ENCODE peak calls at places on chromosome 10, in five cellular contexts. Y, C, G, T and B are unnamed samples.
A peak's percentile ranks its signal among the peaks of the same experiment; 100 is the strongest.

GRCh38 chr10:110208614-110209398 is 1.4 kb downstream of the MXI1 start:
- DNase-seq in Y (peak; percentile 57), C (peak; percentile 46), G (peak; percentile 48), T (no peak), B (peak; percentile 53)

GRCh38 chr10:17454181-17454800 is at the start of gene ST8SIA6:
- DNase-seq in Y (peak; percentile 51), C (peak; percentile 47), G (no peak), T (no peak), B (peak; percentile 56)

GRCh38 chr10:90930971-90931841 is 10.3 kb upstream of the ANKRD1 start:
- DNase-seq in Y (no peak), C (peak; percentile 85), G (peak; percentile 28), T (peak; percentile 96), B (peak; percentile 92)

GRCh38 chr10:124185074-124185473 is 91.7 kb upstream of the CHST15 start:
- DNase-seq in Y (no peak), C (no peak), G (no peak), T (no peak), B (no peak)

GRCh38 chr10:34723746-34724145 is 91.3 kb downstream of the PARD3 start:
- DNase-seq in Y (peak; percentile 65), C (peak; percentile 78), G (peak; percentile 47), T (no peak), B (peak; percentile 92)

GRCh38 chr10:130782467-130782866 is 529.1 kb downstream of the TCERG1L start:
- DNase-seq in Y (no peak), C (no peak), G (no peak), T (no peak), B (no peak)

GRCh38 chr10:62278461-62278910 is 9.8 kb upstream of the RTKN2 start:
- DNase-seq in Y (no peak), C (peak; percentile 11), G (no peak), T (peak; percentile 59), B (peak; percentile 31)

GRCh38 chr10:78255796-78256638 is 222.4 kb downstream of the RPS24 start:
- DNase-seq in Y (peak; percentile 21), C (peak; percentile 99), G (peak; percentile 52), T (peak; percentile 96), B (peak; percentile 95)

GRCh38 chr10:62816179-62817119 is at the start of gene EGR2:
- DNase-seq in Y (peak; percentile 95), C (peak; percentile 94), G (peak; percentile 92), T (peak; percentile 90), B (peak; percentile 97)

GRCh38 chr10:72061930-72062329 is 26.4 kb downstream of the SPOCK2 start:
- DNase-seq in Y (no peak), C (no peak), G (no peak), T (no peak), B (no peak)

GRCh38 chr10:86440874-86441838 is 74.6 kb upstream of the GRID1 start:
- DNase-seq in Y (no peak), C (peak; percentile 91), G (no peak), T (no peak), B (peak; percentile 91)

GRCh38 chr10:132938472-132939329 is 3.7 kb downstream of the CFAP46 start:
- DNase-seq in Y (no peak), C (no peak), G (no peak), T (no peak), B (peak; percentile 25)

GRCh38 chr10:12608761-12609160 is 259.4 kb downstream of the CAMK1D start:
- DNase-seq in Y (no peak), C (no peak), G (no peak), T (no peak), B (no peak)

GRCh38 chr10:84308481-84309304 is 19.7 kb upstream of the CCSER2 start:
- DNase-seq in Y (peak; percentile 66), C (peak; percentile 92), G (no peak), T (no peak), B (peak; percentile 80)

GRCh38 chr10:11318812-11319598 is 292.4 kb downstream of the USP6NL start:
- DNase-seq in Y (no peak), C (no peak), G (no peak), T (no peak), B (no peak)
- TF ChIP-seq CTCF in Y (no peak), C (no peak), G (no peak), T (no peak), B (no peak)

DNA sequence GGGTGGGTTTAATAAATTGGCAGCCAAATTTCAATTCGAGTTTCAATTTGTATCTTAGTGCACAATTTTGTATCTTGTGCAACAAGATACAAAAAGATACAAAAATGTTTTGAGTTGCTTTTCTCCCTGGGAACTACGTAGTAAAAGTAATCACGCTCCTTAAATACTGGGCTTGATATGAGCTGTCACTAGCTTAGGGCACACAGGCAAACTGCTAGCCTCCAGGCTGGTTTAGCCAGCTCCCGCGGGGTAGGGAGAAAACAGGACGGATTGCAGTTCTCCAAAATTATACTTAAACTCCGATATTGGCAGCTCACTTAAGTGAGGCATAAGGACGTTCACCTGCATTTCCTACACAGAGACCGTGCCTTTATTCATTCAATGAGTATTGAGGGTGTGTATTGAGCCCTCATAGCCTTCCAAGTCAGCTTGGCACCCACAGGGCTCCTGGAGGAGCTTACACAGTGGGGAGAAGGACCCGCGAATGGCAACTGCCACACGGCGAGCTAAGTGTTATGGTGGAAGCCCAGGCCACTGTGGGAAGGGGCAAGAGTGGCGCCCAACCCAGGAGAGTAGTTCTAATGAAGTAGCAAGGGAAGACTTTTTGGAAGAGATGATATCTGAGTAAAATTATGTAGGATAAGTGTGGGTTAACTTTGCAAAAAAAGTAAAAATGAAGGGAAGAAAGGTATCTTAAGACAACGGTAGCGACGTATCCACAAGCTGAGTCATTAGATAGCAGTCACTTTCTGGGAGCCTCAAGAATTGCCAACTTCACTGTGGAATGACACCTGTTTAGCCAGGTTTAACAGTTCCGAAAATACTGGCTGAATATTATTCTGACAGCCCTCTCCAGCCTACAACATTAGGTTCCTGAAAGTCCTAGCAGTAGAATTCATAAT is 1.6 kb upstream of the EPC1 start:
- DNase-seq in Y (no peak), C (no peak), G (no peak), T (peak; percentile 47), B (no peak)
- H3K4me3 ChIP-seq in Y (no peak overlapping the region), C (no peak overlapping the region), G (no peak overlapping the region), T (peak overlapping the region; percentile 96), B (no peak overlapping the region)

DNA sequence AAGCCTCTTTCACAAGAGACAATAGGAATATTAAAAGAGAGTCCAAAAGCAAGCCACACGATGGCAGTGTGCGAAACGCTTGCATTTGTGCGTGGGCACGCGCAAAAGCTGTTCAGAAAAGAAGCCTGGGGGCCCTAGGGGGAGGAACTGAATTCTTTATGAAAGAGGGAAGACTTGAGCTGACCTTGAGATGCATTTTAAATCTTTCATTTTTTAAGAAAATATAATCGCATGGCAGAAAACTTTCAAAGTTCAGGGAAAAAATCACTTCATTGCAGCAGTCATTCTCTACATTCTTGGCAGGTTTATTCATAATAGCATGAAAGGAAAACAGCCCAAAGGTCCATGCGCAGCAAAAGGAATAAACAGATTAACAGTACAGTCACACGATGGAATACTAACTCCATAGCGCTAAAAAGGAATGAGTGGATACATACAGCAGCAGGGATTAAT is 206.5 kb upstream of the PRKCQ start:
- DNase-seq in Y (no peak), C (peak; percentile 79), G (no peak), T (no peak), B (peak; percentile 44)
- TF ChIP-seq CTCF in Y (no peak), C (peak; percentile 63), G (no peak), T (no peak), B (peak; percentile 63)

GRCh38 chr10:119654540-119654939 is 3.4 kb downstream of the BAG3 start:
- DNase-seq in Y (peak; percentile 83), C (no peak), G (peak; percentile 55), T (peak; percentile 45), B (no peak)
- H3K4me3 ChIP-seq in Y (peak overlapping the region; percentile 10), C (no peak overlapping the region), G (no peak overlapping the region), T (peak overlapping the region; percentile 87), B (peak overlapping the region; percentile 96)

GRCh38 chr10:66627156-66627555 is 298.7 kb upstream of the LRRTM3 start:
- DNase-seq in Y (no peak), C (no peak), G (no peak), T (no peak), B (peak; percentile 20)
- TF ChIP-seq CTCF in Y (no peak), C (no peak), G (no peak), T (peak; percentile 42), B (peak; percentile 12)

GRCh38 chr10:5841965-5842364 is 28.7 kb upstream of the GDI2 start:
- DNase-seq in Y (no peak), C (no peak), G (no peak), T (no peak), B (no peak)

GRCh38 chr10:5843814-5844705 is 30.8 kb upstream of the GDI2 start:
- DNase-seq in Y (no peak), C (no peak), G (no peak), T (no peak), B (no peak)

GRCh38 chr10:5835446-5836095 is 22.3 kb upstream of the GDI2 start:
- DNase-seq in Y (no peak), C (no peak), G (no peak), T (no peak), B (no peak)

GRCh38 chr10:5840314-5841307 is 27.4 kb upstream of the GDI2 start:
- DNase-seq in Y (no peak), C (no peak), G (no peak), T (no peak), B (peak; percentile 65)
- H3K4me3 ChIP-seq in Y (no peak overlapping the region), C (no peak overlapping the region), G (no peak overlapping the region), T (no peak overlapping the region), B (peak overlapping the region; percentile 23)

GRCh38 chr10:121754667-121755066 is 156.4 kb upstream of the FGFR2 start:
- DNase-seq in Y (no peak), C (no peak), G (no peak), T (no peak), B (peak; percentile 28)

GRCh38 chr10:121751191-121751760 is 153.0 kb upstream of the FGFR2 start:
- DNase-seq in Y (no peak), C (no peak), G (no peak), T (no peak), B (no peak)

GRCh38 chr10:121753726-121754476 is 155.7 kb upstream of the FGFR2 start:
- DNase-seq in Y (no peak), C (peak; percentile 87), G (no peak), T (peak; percentile 37), B (peak; percentile 84)
- TF ChIP-seq CTCF in Y (no peak), C (peak; percentile 48), G (no peak), T (no peak), B (peak; percentile 55)

GRCh38 chr10:102133373-102134195 is 744 bp downstream of the PPRC1 start:
- DNase-seq in Y (peak; percentile 80), C (peak; percentile 70), G (peak; percentile 71), T (peak; percentile 72), B (peak; percentile 77)

GRCh38 chr10:102134416-102134815 is 1.6 kb downstream of the PPRC1 start:
- DNase-seq in Y (no peak), C (no peak), G (no peak), T (no peak), B (no peak)

GRCh38 chr10:102132563-102133372 is at the start of gene PPRC1:
- DNase-seq in Y (peak; percentile 98), C (peak; percentile 99), G (peak; percentile 99), T (peak; percentile 91), B (peak; percentile 100)

GRCh38 chr10:102131286-102132170 is 1.3 kb upstream of the PPRC1 start:
- DNase-seq in Y (no peak), C (peak; percentile 64), G (no peak), T (peak; percentile 54), B (no peak)

GRCh38 chr10:102132193-102132562 is 662 bp upstream of the PPRC1 start:
- DNase-seq in Y (no peak), C (no peak), G (no peak), T (no peak), B (no peak)
- H3K4me3 ChIP-seq in Y (peak overlapping the region; percentile 88), C (peak overlapping the region; percentile 61), G (peak overlapping the region; percentile 99), T (peak overlapping the region; percentile 87), B (no peak overlapping the region)